ENCODE peak calls at places on chromosomes 13 and 19, in eight cellular contexts. T is Caco-2, C is upper lobe of left lung, Q is esophagus squamous epithelium, L is tibial artery, W is psoas muscle, D is ascending aorta, O is heart right ventricle. G is an unnamed sample.

GRCh38 chr13:27183561-27184147 is 12.0 kb upstream of the USP12 start:
- DNase-seq in D (no peak), T (no peak), Q (no peak), L (no peak), C (peak; percentile 7), O (no peak), W (no peak), G (no peak)

GRCh38 chr19:37872383-37872782 is 34.0 kb downstream of the WDR87 start:
- DNase-seq in T (no peak), L (no peak), O (no peak), W (no peak), C (no peak), Q (no peak), D (no peak), G (no peak)

GRCh38 chr13:48318014-48318713 is 14.6 kb downstream of the RB1 start:
- DNase-seq in D (no peak), W (peak; percentile 54), T (no peak), C (peak; percentile 86), Q (no peak), O (peak; percentile 30), L (no peak), G (no peak)

GRCh38 chr19:35346193-35347052 is 1.3 kb upstream of the FFAR1 start:
- DNase-seq in Q (no peak), O (no peak), W (no peak), C (no peak), T (no peak), L (peak; percentile 54), D (no peak), G (no peak)

GRCh38 chr13:25678398-25678797 is 306.6 kb downstream of the ATP8A2 start:
- DNase-seq in L (no peak), C (no peak), O (no peak), D (no peak), W (no peak), Q (no peak), T (no peak), G (no peak)

GRCh38 chr19:44890366-44891015 is 563 bp upstream of the TOMM40 start:
- DNase-seq in D (peak; percentile 100), T (peak; percentile 100), W (no peak), L (peak; percentile 100), C (peak; percentile 100), Q (peak; percentile 100), O (peak; percentile 100), G (peak; percentile 100)

GRCh38 chr19:19464339-19465098 is 50.8 kb downstream of the TSSK6 start:
- DNase-seq in O (no peak), C (no peak), W (peak; percentile 34), D (no peak), T (peak; percentile 76), L (no peak), Q (no peak), G (no peak)

GRCh38 chr13:57408312-57408711 is 223.2 kb upstream of the PCDH17 start:
- DNase-seq in T (no peak), Q (no peak), C (no peak), O (no peak), D (no peak), W (no peak), L (no peak), G (no peak)

GRCh38 chr19:35845215-35846037 is 6.9 kb downstream of the NPHS1 start:
- DNase-seq in D (no peak), T (peak; percentile 82), L (no peak), Q (no peak), C (peak; percentile 85), W (no peak), O (no peak), G (no peak)

GRCh38 chr19:15702590-15702930 is 25.3 kb upstream of the OR10H2 start:
- DNase-seq in C (peak; percentile 56), Q (peak; percentile 38), L (peak; percentile 77), T (peak; percentile 35), O (peak; percentile 83), W (peak; percentile 87), D (peak; percentile 29), G (peak; percentile 65)

GRCh38 chr13:47671762-47672161 is 329.3 kb downstream of the SUCLA2 start:
- DNase-seq in T (no peak), L (no peak), Q (no peak), D (no peak), O (no peak), W (no peak), C (no peak), G (no peak)

GRCh38 chr19:54938906-54939305 is 8.4 kb downstream of the NLRP7 start:
- DNase-seq in Q (no peak), D (no peak), L (no peak), C (no peak), O (no peak), T (no peak), W (no peak), G (no peak)

GRCh38 chr19:39520541-39521204 is 5.7 kb downstream of the SELENOV start:
- DNase-seq in W (no peak), D (no peak), C (no peak), L (no peak), Q (no peak), O (no peak), T (no peak), G (no peak)

GRCh38 chr13:91313103-91313502 is 34.4 kb upstream of the MIR17HG start:
- DNase-seq in O (no peak), Q (no peak), C (no peak), W (no peak), T (peak; percentile 49), L (no peak), D (no peak), G (no peak)

GRCh38 chr19:14409157-14410053 is 9.7 kb downstream of the DDX39A start:
- DNase-seq in D (no peak), L (no peak), W (no peak), O (no peak), Q (no peak), C (peak; percentile 80), T (no peak), G (no peak)

GRCh38 chr13:111265701-111266035 is 54.8 kb upstream of the TEX29 start:
- DNase-seq in D (no peak), Q (no peak), O (no peak), C (no peak), L (no peak), T (no peak), W (no peak), G (no peak)

GRCh38 chr13:34155931-34156607 is 338.1 kb downstream of the RFC3 start:
- DNase-seq in O (no peak), T (peak; percentile 8), C (no peak), D (no peak), L (no peak), Q (no peak), W (no peak), G (no peak)

GRCh38 chr19:7618771-7619510 is 10.4 kb downstream of the XAB2 start:
- DNase-seq in T (no peak), D (no peak), O (no peak), L (no peak), Q (no peak), C (peak; percentile 94), W (no peak), G (peak; percentile 94)

GRCh38 chr19:56253737-56254136 is 18.8 kb upstream of the EDDM13 start:
- DNase-seq in L (no peak), D (no peak), Q (no peak), W (no peak), O (no peak), T (peak; percentile 48), C (no peak), G (no peak)

GRCh38 chr13:43558942-43559341 is 227.8 kb downstream of the ENOX1 start:
- DNase-seq in T (no peak), L (no peak), C (no peak), O (no peak), Q (no peak), W (no peak), D (no peak), G (no peak)

GRCh38 chr13:113794086-113794485 is 35.1 kb downstream of the TMEM255B start:
- DNase-seq in Q (no peak), W (peak; percentile 40), O (no peak), L (peak; percentile 44), T (no peak), D (no peak), C (peak; percentile 62), G (no peak)

GRCh38 chr19:3535235-3535921 is 3.6 kb upstream of the TEKTIP1 start:
- DNase-seq in W (no peak), O (no peak), L (no peak), T (no peak), C (peak; percentile 75), D (no peak), Q (no peak), G (no peak)
- H3K4me1 ChIP-seq in W (no peaks in the 10 kb centered on the region), O (peaks cover 13% of the 10 kb centered on the region), L (no peaks in the 10 kb centered on the region), T (no peaks in the 10 kb centered on the region), C (no peaks in the 10 kb centered on the region), D (no peaks in the 10 kb centered on the region), Q (no peaks in the 10 kb centered on the region), G (peaks cover 13% of the 10 kb centered on the region)

GRCh38 chr13:106520205-106521004 is 15.1 kb downstream of the EFNB2 start:
- DNase-seq in Q (no peak), T (no peak), D (no peak), W (no peak), L (no peak), C (no peak), O (no peak), G (no peak)
- TF ChIP-seq CTCF in Q (no peak), T (no peak), D (peak; percentile 56), W (peak; percentile 35), L (peak; percentile 21), C (no peak), O (peak; percentile 59), G (no peak)

DNA sequence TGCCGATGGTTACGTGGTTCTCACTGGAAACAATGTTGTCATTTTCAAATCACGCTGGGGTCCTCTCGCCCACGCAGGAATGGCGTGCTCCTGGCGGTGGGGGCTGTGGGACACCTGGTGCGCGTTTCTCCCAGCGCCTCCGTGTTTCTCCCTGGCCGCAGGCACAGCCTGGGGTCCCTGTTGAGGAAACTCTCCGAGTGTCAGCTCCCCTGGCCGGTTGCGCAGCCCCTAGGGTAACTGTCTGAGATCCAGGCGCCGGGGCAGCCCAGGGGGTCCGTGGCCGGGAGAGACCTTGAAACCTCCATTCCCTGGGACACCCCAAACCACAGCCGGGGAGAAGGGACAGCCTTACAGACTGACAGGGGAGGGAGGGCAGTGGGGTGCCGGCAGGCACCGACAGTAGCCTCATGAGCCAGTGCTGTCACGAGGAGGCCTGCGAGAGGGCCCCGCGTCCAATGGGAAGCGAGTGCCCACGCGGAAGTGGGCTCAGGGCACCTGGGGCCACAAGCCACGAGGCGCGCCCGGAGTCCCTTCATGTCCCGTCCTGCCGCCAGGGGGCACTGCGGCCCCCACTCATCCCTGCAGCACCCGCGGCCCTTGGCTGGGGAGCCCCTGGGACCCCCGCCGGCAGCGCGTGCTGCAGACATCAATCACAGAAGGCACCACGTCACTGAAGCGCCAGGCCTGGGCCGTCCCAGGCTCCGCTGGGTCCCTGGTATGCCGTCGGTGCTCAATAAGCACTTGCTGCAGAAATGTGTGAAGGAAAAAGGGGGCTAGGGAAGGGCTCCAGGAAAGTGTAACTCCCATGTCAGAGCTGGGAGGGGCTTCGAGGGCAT is 9.5 kb downstream of the ADAMTSL5 start:
- DNase-seq in L (no peak), C (peak; percentile 92), O (no peak), D (no peak), W (peak; percentile 81), Q (no peak), T (peak; percentile 47), G (no peak)
- H3K4me3 ChIP-seq in L (no peak overlapping the region), C (no peak overlapping the region), O (peak overlapping the region; percentile 1), D (no peak overlapping the region), W (peak overlapping the region; percentile 51), Q (peak overlapping the region; percentile 32), T (no peak overlapping the region), G (peak overlapping the region; percentile 31)

DNA sequence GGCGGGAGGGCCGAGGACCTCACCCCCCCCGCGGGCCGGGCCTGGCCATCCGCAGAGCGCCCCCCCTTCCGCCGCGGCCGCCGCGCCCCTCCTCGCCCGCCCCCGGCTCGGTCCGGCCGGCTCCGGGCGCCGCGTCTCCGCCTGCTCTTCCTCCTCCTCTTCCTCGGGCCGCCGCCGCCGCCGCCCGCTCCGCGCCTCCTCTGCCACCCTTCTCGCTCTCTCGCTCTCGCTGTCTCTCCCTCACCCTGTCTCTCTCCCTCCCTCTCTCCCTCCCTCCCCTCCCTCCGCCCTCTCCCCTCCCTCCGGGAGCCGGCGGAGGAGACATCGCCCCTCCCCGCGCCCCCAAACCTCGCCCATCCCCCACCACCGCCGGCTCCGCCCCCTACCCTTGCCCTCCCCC is at the start of gene SHANK1:
- DNase-seq in T (no peak), O (no peak), Q (no peak), W (no peak), L (no peak), C (peak; percentile 77), D (no peak), G (no peak)
- H3K4me1 ChIP-seq in T (no peaks in the 10 kb centered on the region), O (peaks cover 25% of the 10 kb centered on the region), Q (peaks cover 33% of the 10 kb centered on the region), W (no peaks in the 10 kb centered on the region), L (peaks cover 26% of the 10 kb centered on the region), C (peaks cover 17% of the 10 kb centered on the region), D (peaks cover 20% of the 10 kb centered on the region), G (no peaks in the 10 kb centered on the region)

G was measured in breast epithelium.